ENCODE peak calls at places on chromosomes 6 and 20, in seven cellular contexts. One of them, this sample, is unnamed.

GRCh38 chr6:109373333-109373732 is 8.9 kb downstream of the CD164 start:
- DNase-seq in HTR-8/SVneo: no peak
- DNase-seq in NCI-H1105 treated with DMSO at 0.1 percent for 48 hours: no peak
- DNase-seq in A549: no peak
- DNase-seq in cardiac muscle cell: no peak
- DNase-seq in cardiac fibroblast: no peak
- DNase-seq in stimulated activated CD4-positive, alpha-beta T cell treated with anti-CD3 and anti-CD28 coated beads, Interleukin-2, amount 100 ng/mL, for 48 hours: no peak
- DNase-seq in this sample: no peak

GRCh38 chr6:167571550-167571949 is 246.7 kb downstream of the TTLL2 start:
- DNase-seq in NCI-H1105 treated with DMSO at 0.1 percent for 48 hours: no peak
- DNase-seq in stimulated activated CD4-positive, alpha-beta T cell treated with anti-CD3 and anti-CD28 coated beads, Interleukin-2, amount 100 ng/mL, for 48 hours: no peak
- DNase-seq in cardiac muscle cell: no peak
- DNase-seq in cardiac fibroblast: no peak
- DNase-seq in HTR-8/SVneo: no peak
- DNase-seq in A549: no peak
- DNase-seq in this sample: no peak

GRCh38 chr6:159969204-159969912 is 476 bp downstream of the IGF2R start:
- DNase-seq in A549: peak; percentile 6
- DNase-seq in NCI-H1105 treated with DMSO at 0.1 percent for 48 hours: peak; percentile 38
- DNase-seq in cardiac fibroblast: peak; percentile 43
- DNase-seq in HTR-8/SVneo: no peak
- DNase-seq in cardiac muscle cell: peak; percentile 66
- DNase-seq in stimulated activated CD4-positive, alpha-beta T cell treated with anti-CD3 and anti-CD28 coated beads, Interleukin-2, amount 100 ng/mL, for 48 hours: peak; percentile 25
- DNase-seq in this sample: no peak

GRCh38 chr20:34532751-34533150 is 16.5 kb downstream of the DYNLRB1 start:
- DNase-seq in cardiac fibroblast: no peak
- DNase-seq in A549: no peak
- DNase-seq in NCI-H1105 treated with DMSO at 0.1 percent for 48 hours: no peak
- DNase-seq in cardiac muscle cell: no peak
- DNase-seq in stimulated activated CD4-positive, alpha-beta T cell treated with anti-CD3 and anti-CD28 coated beads, Interleukin-2, amount 100 ng/mL, for 48 hours: no peak
- DNase-seq in HTR-8/SVneo: no peak
- DNase-seq in this sample: no peak

GRCh38 chr20:62739581-62740285 is 31.1 kb downstream of the NTSR1 start:
- DNase-seq in A549: no peak
- DNase-seq in stimulated activated CD4-positive, alpha-beta T cell treated with anti-CD3 and anti-CD28 coated beads, Interleukin-2, amount 100 ng/mL, for 48 hours: no peak
- DNase-seq in cardiac muscle cell: no peak
- DNase-seq in NCI-H1105 treated with DMSO at 0.1 percent for 48 hours: no peak
- DNase-seq in cardiac fibroblast: peak; percentile 18
- DNase-seq in HTR-8/SVneo: no peak
- DNase-seq in this sample: peak; percentile 26

GRCh38 chr6:135240711-135241110 is 59.6 kb downstream of the MYB start:
- DNase-seq in cardiac fibroblast: no peak
- DNase-seq in HTR-8/SVneo: no peak
- DNase-seq in cardiac muscle cell: no peak
- DNase-seq in stimulated activated CD4-positive, alpha-beta T cell treated with anti-CD3 and anti-CD28 coated beads, Interleukin-2, amount 100 ng/mL, for 48 hours: no peak
- DNase-seq in A549: no peak
- DNase-seq in NCI-H1105 treated with DMSO at 0.1 percent for 48 hours: no peak
- DNase-seq in this sample: no peak

GRCh38 chr6:33609444-33610034 is 11.6 kb upstream of the ITPR3 start:
- DNase-seq in A549: no peak
- DNase-seq in cardiac fibroblast: peak; percentile 79
- DNase-seq in NCI-H1105 treated with DMSO at 0.1 percent for 48 hours: no peak
- DNase-seq in stimulated activated CD4-positive, alpha-beta T cell treated with anti-CD3 and anti-CD28 coated beads, Interleukin-2, amount 100 ng/mL, for 48 hours: no peak
- DNase-seq in HTR-8/SVneo: no peak
- DNase-seq in cardiac muscle cell: no peak
- DNase-seq in this sample: peak; percentile 74

GRCh38 chr6:32609731-32610640 is 20.3 kb upstream of the HLA-DRB1 start:
- DNase-seq in HTR-8/SVneo: peak; percentile 93
- DNase-seq in NCI-H1105 treated with DMSO at 0.1 percent for 48 hours: no peak
- DNase-seq in stimulated activated CD4-positive, alpha-beta T cell treated with anti-CD3 and anti-CD28 coated beads, Interleukin-2, amount 100 ng/mL, for 48 hours: peak; percentile 37
- DNase-seq in cardiac muscle cell: peak; percentile 84
- DNase-seq in cardiac fibroblast: peak; percentile 96
- DNase-seq in A549: peak; percentile 25
- DNase-seq in this sample: peak; percentile 78

GRCh38 chr6:56259163-56259562 is 11.8 kb upstream of the COL21A1 start:
- DNase-seq in A549: no peak
- DNase-seq in NCI-H1105 treated with DMSO at 0.1 percent for 48 hours: no peak
- DNase-seq in cardiac fibroblast: no peak
- DNase-seq in cardiac muscle cell: no peak
- DNase-seq in HTR-8/SVneo: no peak
- DNase-seq in stimulated activated CD4-positive, alpha-beta T cell treated with anti-CD3 and anti-CD28 coated beads, Interleukin-2, amount 100 ng/mL, for 48 hours: no peak
- DNase-seq in this sample: no peak

GRCh38 chr6:170093276-170093657 is 197.6 kb downstream of the DLL1 start:
- DNase-seq in cardiac muscle cell: no peak
- DNase-seq in HTR-8/SVneo: no peak
- DNase-seq in NCI-H1105 treated with DMSO at 0.1 percent for 48 hours: no peak
- DNase-seq in A549: no peak
- DNase-seq in stimulated activated CD4-positive, alpha-beta T cell treated with anti-CD3 and anti-CD28 coated beads, Interleukin-2, amount 100 ng/mL, for 48 hours: no peak
- DNase-seq in cardiac fibroblast: no peak
- DNase-seq in this sample: no peak

GRCh38 chr20:39823239-39823638 is 861.1 kb downstream of the DHX35 start:
- DNase-seq in A549: no peak
- DNase-seq in cardiac muscle cell: no peak
- DNase-seq in stimulated activated CD4-positive, alpha-beta T cell treated with anti-CD3 and anti-CD28 coated beads, Interleukin-2, amount 100 ng/mL, for 48 hours: no peak
- DNase-seq in NCI-H1105 treated with DMSO at 0.1 percent for 48 hours: no peak
- DNase-seq in HTR-8/SVneo: peak; percentile 17
- DNase-seq in cardiac fibroblast: peak; percentile 70
- DNase-seq in this sample: peak; percentile 22

GRCh38 chr20:2468581-2469407 is 1.8 kb downstream of the SNRPB start:
- DNase-seq in NCI-H1105 treated with DMSO at 0.1 percent for 48 hours: no peak
- DNase-seq in cardiac fibroblast: peak; percentile 21
- DNase-seq in cardiac muscle cell: no peak
- DNase-seq in A549: no peak
- DNase-seq in stimulated activated CD4-positive, alpha-beta T cell treated with anti-CD3 and anti-CD28 coated beads, Interleukin-2, amount 100 ng/mL, for 48 hours: no peak
- DNase-seq in HTR-8/SVneo: no peak
- DNase-seq in this sample: no peak

GRCh38 chr20:38997622-38998021 is 35.5 kb downstream of the DHX35 start:
- DNase-seq in HTR-8/SVneo: no peak
- DNase-seq in A549: no peak
- DNase-seq in cardiac fibroblast: no peak
- DNase-seq in stimulated activated CD4-positive, alpha-beta T cell treated with anti-CD3 and anti-CD28 coated beads, Interleukin-2, amount 100 ng/mL, for 48 hours: peak; percentile 48
- DNase-seq in NCI-H1105 treated with DMSO at 0.1 percent for 48 hours: no peak
- DNase-seq in cardiac muscle cell: no peak
- DNase-seq in this sample: no peak

GRCh38 chr6:87742106-87742505 is 40.1 kb upstream of the AKIRIN2 start:
- DNase-seq in A549: no peak
- DNase-seq in NCI-H1105 treated with DMSO at 0.1 percent for 48 hours: no peak
- DNase-seq in stimulated activated CD4-positive, alpha-beta T cell treated with anti-CD3 and anti-CD28 coated beads, Interleukin-2, amount 100 ng/mL, for 48 hours: no peak
- DNase-seq in cardiac muscle cell: no peak
- DNase-seq in HTR-8/SVneo: no peak
- DNase-seq in cardiac fibroblast: no peak
- DNase-seq in this sample: no peak

GRCh38 chr20:24703284-24703610 is 233.8 kb downstream of the SYNDIG1 start:
- DNase-seq in NCI-H1105 treated with DMSO at 0.1 percent for 48 hours: no peak
- DNase-seq in stimulated activated CD4-positive, alpha-beta T cell treated with anti-CD3 and anti-CD28 coated beads, Interleukin-2, amount 100 ng/mL, for 48 hours: no peak
- DNase-seq in A549: no peak
- DNase-seq in cardiac fibroblast: no peak
- DNase-seq in HTR-8/SVneo: no peak
- DNase-seq in cardiac muscle cell: no peak
- DNase-seq in this sample: no peak

GRCh38 chr20:38728911-38729642 is 4.8 kb downstream of the SLC32A1 start:
- DNase-seq in NCI-H1105 treated with DMSO at 0.1 percent for 48 hours: no peak
- DNase-seq in A549: no peak
- DNase-seq in stimulated activated CD4-positive, alpha-beta T cell treated with anti-CD3 and anti-CD28 coated beads, Interleukin-2, amount 100 ng/mL, for 48 hours: no peak
- DNase-seq in HTR-8/SVneo: no peak
- DNase-seq in cardiac muscle cell: no peak
- DNase-seq in cardiac fibroblast: no peak
- DNase-seq in this sample: no peak

GRCh38 chr6:37222125-37222967 is 35.2 kb upstream of the TBC1D22B start:
- DNase-seq in cardiac muscle cell: peak; percentile 96
- DNase-seq in A549: peak; percentile 77
- DNase-seq in NCI-H1105 treated with DMSO at 0.1 percent for 48 hours: peak; percentile 99
- DNase-seq in HTR-8/SVneo: peak; percentile 91
- DNase-seq in cardiac fibroblast: peak; percentile 85
- DNase-seq in stimulated activated CD4-positive, alpha-beta T cell treated with anti-CD3 and anti-CD28 coated beads, Interleukin-2, amount 100 ng/mL, for 48 hours: peak; percentile 64
- DNase-seq in this sample: peak; percentile 55

GRCh38 chr20:37308098-37309050 is 18.9 kb downstream of the MANBAL start:
- DNase-seq in A549: no peak
- DNase-seq in HTR-8/SVneo: no peak
- DNase-seq in NCI-H1105 treated with DMSO at 0.1 percent for 48 hours: no peak
- DNase-seq in cardiac fibroblast: no peak
- DNase-seq in cardiac muscle cell: no peak
- DNase-seq in stimulated activated CD4-positive, alpha-beta T cell treated with anti-CD3 and anti-CD28 coated beads, Interleukin-2, amount 100 ng/mL, for 48 hours: no peak
- DNase-seq in this sample: no peak

GRCh38 chr6:42046491-42047219 is 3.7 kb upstream of the TAF8 start:
- DNase-seq in NCI-H1105 treated with DMSO at 0.1 percent for 48 hours: no peak
- DNase-seq in A549: no peak
- DNase-seq in cardiac fibroblast: peak; percentile 63
- DNase-seq in HTR-8/SVneo: no peak
- DNase-seq in cardiac muscle cell: no peak
- DNase-seq in stimulated activated CD4-positive, alpha-beta T cell treated with anti-CD3 and anti-CD28 coated beads, Interleukin-2, amount 100 ng/mL, for 48 hours: no peak
- DNase-seq in this sample: peak; percentile 42

GRCh38 chr6:12174878-12175277 is 115.3 kb upstream of the EDN1 start:
- DNase-seq in cardiac muscle cell: no peak
- DNase-seq in cardiac fibroblast: peak; percentile 53
- DNase-seq in NCI-H1105 treated with DMSO at 0.1 percent for 48 hours: no peak
- DNase-seq in stimulated activated CD4-positive, alpha-beta T cell treated with anti-CD3 and anti-CD28 coated beads, Interleukin-2, amount 100 ng/mL, for 48 hours: no peak
- DNase-seq in A549: no peak
- DNase-seq in HTR-8/SVneo: no peak
- DNase-seq in this sample: no peak

GRCh38 chr6:43807228-43808061 is 37.4 kb downstream of the VEGFA start:
- DNase-seq in cardiac fibroblast: no peak
- DNase-seq in stimulated activated CD4-positive, alpha-beta T cell treated with anti-CD3 and anti-CD28 coated beads, Interleukin-2, amount 100 ng/mL, for 48 hours: no peak
- DNase-seq in HTR-8/SVneo: no peak
- DNase-seq in cardiac muscle cell: no peak
- DNase-seq in NCI-H1105 treated with DMSO at 0.1 percent for 48 hours: no peak
- DNase-seq in A549: no peak
- DNase-seq in this sample: no peak

GRCh38 chr6:167294651-167295494 is 3.8 kb downstream of the UNC93A start:
- DNase-seq in HTR-8/SVneo: no peak
- DNase-seq in stimulated activated CD4-positive, alpha-beta T cell treated with anti-CD3 and anti-CD28 coated beads, Interleukin-2, amount 100 ng/mL, for 48 hours: no peak
- DNase-seq in cardiac muscle cell: no peak
- DNase-seq in NCI-H1105 treated with DMSO at 0.1 percent for 48 hours: no peak
- DNase-seq in A549: no peak
- DNase-seq in cardiac fibroblast: no peak
- DNase-seq in this sample: no peak

GRCh38 chr6:33329058-33329457 is 11.5 kb upstream of the ZBTB22 start:
- DNase-seq in A549: no peak
- DNase-seq in cardiac muscle cell: no peak
- DNase-seq in stimulated activated CD4-positive, alpha-beta T cell treated with anti-CD3 and anti-CD28 coated beads, Interleukin-2, amount 100 ng/mL, for 48 hours: no peak
- DNase-seq in HTR-8/SVneo: no peak
- DNase-seq in NCI-H1105 treated with DMSO at 0.1 percent for 48 hours: no peak
- DNase-seq in cardiac fibroblast: peak; percentile 4
- DNase-seq in this sample: no peak

GRCh38 chr6:158414900-158415299 is 102.6 kb downstream of the TULP4 start:
- DNase-seq in stimulated activated CD4-positive, alpha-beta T cell treated with anti-CD3 and anti-CD28 coated beads, Interleukin-2, amount 100 ng/mL, for 48 hours: no peak
- DNase-seq in NCI-H1105 treated with DMSO at 0.1 percent for 48 hours: no peak
- DNase-seq in cardiac fibroblast: peak; percentile 87
- DNase-seq in cardiac muscle cell: no peak
- DNase-seq in HTR-8/SVneo: no peak
- DNase-seq in A549: no peak
- DNase-seq in this sample: no peak

GRCh38 chr20:46720019-46720418 is 10.6 kb downstream of the SLC2A10 start:
- DNase-seq in A549: no peak
- DNase-seq in HTR-8/SVneo: no peak
- DNase-seq in NCI-H1105 treated with DMSO at 0.1 percent for 48 hours: no peak
- DNase-seq in cardiac fibroblast: no peak
- DNase-seq in cardiac muscle cell: no peak
- DNase-seq in stimulated activated CD4-positive, alpha-beta T cell treated with anti-CD3 and anti-CD28 coated beads, Interleukin-2, amount 100 ng/mL, for 48 hours: no peak
- DNase-seq in this sample: no peak

GRCh38 chr6:124132256-124132655 is 328.6 kb downstream of the NKAIN2 start:
- DNase-seq in stimulated activated CD4-positive, alpha-beta T cell treated with anti-CD3 and anti-CD28 coated beads, Interleukin-2, amount 100 ng/mL, for 48 hours: no peak
- DNase-seq in cardiac muscle cell: no peak
- DNase-seq in A549: no peak
- DNase-seq in NCI-H1105 treated with DMSO at 0.1 percent for 48 hours: peak; percentile 42
- DNase-seq in HTR-8/SVneo: no peak
- DNase-seq in cardiac fibroblast: no peak
- DNase-seq in this sample: no peak

GRCh38 chr20:23148721-23149570 is 62.8 kb upstream of the CD93 start:
- DNase-seq in stimulated activated CD4-positive, alpha-beta T cell treated with anti-CD3 and anti-CD28 coated beads, Interleukin-2, amount 100 ng/mL, for 48 hours: no peak
- DNase-seq in cardiac muscle cell: no peak
- DNase-seq in HTR-8/SVneo: no peak
- DNase-seq in cardiac fibroblast: no peak
- DNase-seq in NCI-H1105 treated with DMSO at 0.1 percent for 48 hours: no peak
- DNase-seq in A549: no peak
- DNase-seq in this sample: no peak

GRCh38 chr6:158769696-158770446 is 49.3 kb downstream of the EZR start:
- DNase-seq in cardiac fibroblast: no peak
- DNase-seq in cardiac muscle cell: no peak
- DNase-seq in A549: no peak
- DNase-seq in stimulated activated CD4-positive, alpha-beta T cell treated with anti-CD3 and anti-CD28 coated beads, Interleukin-2, amount 100 ng/mL, for 48 hours: no peak
- DNase-seq in HTR-8/SVneo: no peak
- DNase-seq in NCI-H1105 treated with DMSO at 0.1 percent for 48 hours: peak; percentile 96
- DNase-seq in this sample: no peak

GRCh38 chr6:127786109-127786508 is 114.7 kb downstream of the THEMIS start:
- DNase-seq in A549: no peak
- DNase-seq in cardiac fibroblast: peak; percentile 22
- DNase-seq in NCI-H1105 treated with DMSO at 0.1 percent for 48 hours: no peak
- DNase-seq in stimulated activated CD4-positive, alpha-beta T cell treated with anti-CD3 and anti-CD28 coated beads, Interleukin-2, amount 100 ng/mL, for 48 hours: no peak
- DNase-seq in HTR-8/SVneo: no peak
- DNase-seq in cardiac muscle cell: no peak
- DNase-seq in this sample: peak; percentile 13

GRCh38 chr20:54573838-54574237 is 98.4 kb downstream of the DOK5 start:
- DNase-seq in NCI-H1105 treated with DMSO at 0.1 percent for 48 hours: no peak
- DNase-seq in stimulated activated CD4-positive, alpha-beta T cell treated with anti-CD3 and anti-CD28 coated beads, Interleukin-2, amount 100 ng/mL, for 48 hours: no peak
- DNase-seq in cardiac muscle cell: no peak
- DNase-seq in cardiac fibroblast: no peak
- DNase-seq in HTR-8/SVneo: no peak
- DNase-seq in A549: no peak
- DNase-seq in this sample: no peak

GRCh38 chr6:96849615-96850014 is 12.3 kb upstream of the GPR63 start:
- DNase-seq in cardiac muscle cell: no peak
- DNase-seq in cardiac fibroblast: no peak
- DNase-seq in NCI-H1105 treated with DMSO at 0.1 percent for 48 hours: no peak
- DNase-seq in stimulated activated CD4-positive, alpha-beta T cell treated with anti-CD3 and anti-CD28 coated beads, Interleukin-2, amount 100 ng/mL, for 48 hours: no peak
- DNase-seq in HTR-8/SVneo: no peak
- DNase-seq in A549: no peak
- DNase-seq in this sample: no peak

GRCh38 chr6:42402184-42402583 is 49.5 kb downstream of the TRERF1 start:
- DNase-seq in stimulated activated CD4-positive, alpha-beta T cell treated with anti-CD3 and anti-CD28 coated beads, Interleukin-2, amount 100 ng/mL, for 48 hours: peak; percentile 31
- DNase-seq in NCI-H1105 treated with DMSO at 0.1 percent for 48 hours: no peak
- DNase-seq in HTR-8/SVneo: peak; percentile 48
- DNase-seq in A549: no peak
- DNase-seq in cardiac fibroblast: peak; percentile 42
- DNase-seq in cardiac muscle cell: no peak
- DNase-seq in this sample: peak; percentile 35

GRCh38 chr6:166157930-166158617 is 9.6 kb downstream of the TBXT start:
- DNase-seq in cardiac muscle cell: no peak
- DNase-seq in cardiac fibroblast: no peak
- DNase-seq in HTR-8/SVneo: no peak
- DNase-seq in A549: no peak
- DNase-seq in NCI-H1105 treated with DMSO at 0.1 percent for 48 hours: no peak
- DNase-seq in stimulated activated CD4-positive, alpha-beta T cell treated with anti-CD3 and anti-CD28 coated beads, Interleukin-2, amount 100 ng/mL, for 48 hours: no peak
- DNase-seq in this sample: no peak

GRCh38 chr6:83216806-83217205 is 23.6 kb downstream of the RWDD2A start:
- DNase-seq in stimulated activated CD4-positive, alpha-beta T cell treated with anti-CD3 and anti-CD28 coated beads, Interleukin-2, amount 100 ng/mL, for 48 hours: no peak
- DNase-seq in NCI-H1105 treated with DMSO at 0.1 percent for 48 hours: no peak
- DNase-seq in cardiac muscle cell: no peak
- DNase-seq in cardiac fibroblast: no peak
- DNase-seq in HTR-8/SVneo: no peak
- DNase-seq in A549: no peak
- DNase-seq in this sample: no peak

GRCh38 chr6:2381872-2382661 is 136.7 kb upstream of the GMDS start:
- DNase-seq in HTR-8/SVneo: no peak
- DNase-seq in stimulated activated CD4-positive, alpha-beta T cell treated with anti-CD3 and anti-CD28 coated beads, Interleukin-2, amount 100 ng/mL, for 48 hours: no peak
- DNase-seq in A549: no peak
- DNase-seq in cardiac muscle cell: no peak
- DNase-seq in NCI-H1105 treated with DMSO at 0.1 percent for 48 hours: no peak
- DNase-seq in cardiac fibroblast: no peak
- DNase-seq in this sample: no peak

GRCh38 chr6:49409951-49410542 is 53.0 kb downstream of the MMUT start:
- DNase-seq in cardiac fibroblast: peak; percentile 80
- DNase-seq in stimulated activated CD4-positive, alpha-beta T cell treated with anti-CD3 and anti-CD28 coated beads, Interleukin-2, amount 100 ng/mL, for 48 hours: peak; percentile 58
- DNase-seq in cardiac muscle cell: peak; percentile 81
- DNase-seq in NCI-H1105 treated with DMSO at 0.1 percent for 48 hours: peak; percentile 74
- DNase-seq in A549: peak; percentile 2
- DNase-seq in HTR-8/SVneo: peak; percentile 51
- DNase-seq in this sample: peak; percentile 57

GRCh38 chr6:21748343-21749063 is 155.0 kb downstream of the SOX4 start:
- DNase-seq in cardiac muscle cell: no peak
- DNase-seq in cardiac fibroblast: peak; percentile 72
- DNase-seq in stimulated activated CD4-positive, alpha-beta T cell treated with anti-CD3 and anti-CD28 coated beads, Interleukin-2, amount 100 ng/mL, for 48 hours: no peak
- DNase-seq in NCI-H1105 treated with DMSO at 0.1 percent for 48 hours: peak; percentile 92
- DNase-seq in A549: no peak
- DNase-seq in HTR-8/SVneo: no peak
- DNase-seq in this sample: peak; percentile 30

GRCh38 chr6:27890351-27891299 is 21.6 kb downstream of the OR2B2 start:
- DNase-seq in cardiac muscle cell: peak; percentile 91
- DNase-seq in cardiac fibroblast: peak; percentile 96
- DNase-seq in A549: peak; percentile 66
- DNase-seq in stimulated activated CD4-positive, alpha-beta T cell treated with anti-CD3 and anti-CD28 coated beads, Interleukin-2, amount 100 ng/mL, for 48 hours: peak; percentile 61
- DNase-seq in NCI-H1105 treated with DMSO at 0.1 percent for 48 hours: no peak
- DNase-seq in HTR-8/SVneo: peak; percentile 88
- DNase-seq in this sample: peak; percentile 93